ENCODE peak calls at places on chromosomes 11 and 22, in eight cellular contexts. Z is SK-N-SH, D is GM23338, F is HCT116, U is neural progenitor cell, P is GM23248, L is MM.1S, C is hepatocyte. J is an unnamed sample. For H3K4me1 and H3K27me3, the result is how much of the 10 kb centered on the place peaks cover.

GRCh38 chr11:110778351-110778750 is 66.1 kb upstream of the ARHGAP20 start:
- DNase-seq in D (no peak), F (no peak), Z (no peak), L (no peak), C (no peak), P (no peak), U (no peak), J (no peak)

GRCh38 chr22:32024791-32025190 is 18.3 kb upstream of the SLC5A1 start:
- DNase-seq in U (no peak), Z (no peak), C (peak), P (peak), D (no peak), F (no peak), L (no peak), J (peak)

GRCh38 chr11:111457731-111458368 is 54.3 kb downstream of the BTG4 start:
- DNase-seq in D (no peak), P (no peak), C (no peak), L (no peak), F (no peak), Z (peak), U (no peak), J (no peak)

GRCh38 chr22:40818192-40818746 is 877 bp downstream of the SLC25A17 start:
- DNase-seq in L (peak), Z (no peak), D (no peak), U (no peak), C (no peak), P (peak), F (no peak), J (peak)

GRCh38 chr11:123509737-123510578 is 79.9 kb downstream of the GRAMD1B start:
- DNase-seq in P (peak), F (no peak), L (no peak), Z (peak), C (peak), D (peak), U (peak), J (peak)

GRCh38 chr22:19720999-19721485 is 2.3 kb upstream of the GP1BB start:
- DNase-seq in L (no peak), Z (no peak), D (no peak), C (no peak), P (no peak), F (no peak), U (no peak), J (no peak)

GRCh38 chr11:21411597-21411996 is 742.2 kb downstream of the NELL1 start:
- DNase-seq in U (no peak), C (no peak), D (no peak), F (no peak), Z (no peak), P (no peak), L (no peak), J (no peak)

GRCh38 chr11:65487467-65488272 is 11.2 kb upstream of the MALAT1 start:
- DNase-seq in D (peak), U (peak), F (peak), C (peak), Z (peak), L (peak), P (peak), J (peak)

GRCh38 chr11:43825217-43825816 is 55.3 kb upstream of the ALKBH3 start:
- DNase-seq in C (peak), Z (peak), P (peak), D (peak), U (peak), L (no peak), F (peak), J (peak)

GRCh38 chr11:94793822-94794221 is 25.7 kb downstream of the AMOTL1 start:
- DNase-seq in U (no peak), P (peak), C (no peak), F (no peak), Z (no peak), D (no peak), L (no peak), J (peak)

GRCh38 chr22:27348634-27349033 is 452.9 kb downstream of the MN1 start:
- DNase-seq in F (no peak), Z (no peak), D (no peak), L (no peak), C (no peak), P (peak), U (no peak), J (no peak)

GRCh38 chr22:20606041-20606783 is 98.8 kb downstream of the MED15 start:
- DNase-seq in D (peak), L (peak), Z (peak), U (peak), C (peak), P (peak), F (peak), J (peak)

GRCh38 chr11:129894281-129895125 is 875 bp downstream of the NFRKB start:
- DNase-seq in P (peak), U (no peak), L (peak), Z (no peak), C (peak), D (no peak), F (no peak), J (peak)

GRCh38 chr22:41998361-41999261 is at the start of gene WBP2NL:
- DNase-seq in L (peak), U (no peak), C (no peak), P (peak), Z (peak), F (no peak), D (peak), J (peak)

GRCh38 chr11:70048279-70049024 is 29.7 kb upstream of the ANO1 start:
- DNase-seq in P (peak), F (peak), U (peak), D (peak), C (peak), Z (peak), L (no peak), J (peak)

GRCh38 chr11:31757245-31757835 is 53.8 kb downstream of the PAX6 start:
- DNase-seq in L (no peak), D (no peak), U (no peak), P (no peak), C (no peak), F (no peak), Z (no peak), J (no peak)

GRCh38 chr22:27580311-27580897 is 221.2 kb downstream of the MN1 start:
- DNase-seq in F (no peak), C (no peak), L (no peak), U (no peak), P (peak), Z (no peak), D (no peak), J (no peak)

GRCh38 chr11:59766542-59766941 is 11.4 kb downstream of the STX3 start:
- DNase-seq in P (no peak), F (no peak), U (peak), Z (no peak), C (peak), L (no peak), D (no peak), J (no peak)

GRCh38 chr22:26662160-26662559 is 4.8 kb downstream of the MIAT start:
- DNase-seq in C (no peak), U (no peak), F (no peak), P (no peak), Z (no peak), L (no peak), D (no peak), J (no peak)

GRCh38 chr11:75288846-75289760 is 48.5 kb downstream of the TPBGL start:
- DNase-seq in C (no peak), L (no peak), Z (no peak), P (peak), D (no peak), U (no peak), F (no peak), J (no peak)

GRCh38 chr11:5694642-5695041 is 5.1 kb downstream of the TRIM22 start:
- DNase-seq in D (no peak), C (no peak), Z (no peak), L (no peak), P (no peak), U (no peak), F (no peak), J (no peak)

GRCh38 chr11:19978668-19979518 is 181.4 kb downstream of the DBX1 start:
- DNase-seq in C (peak), Z (no peak), U (no peak), F (peak), L (no peak), D (no peak), P (peak), J (peak)

GRCh38 chr11:102279641-102280170 is 37.6 kb upstream of the BIRC3 start:
- DNase-seq in C (peak), P (peak), Z (no peak), U (no peak), L (peak), F (no peak), D (peak), J (peak)

GRCh38 chr22:23066200-23067022 is 3.9 kb upstream of the GNAZ start:
- DNase-seq in D (no peak), P (no peak), U (no peak), F (no peak), C (no peak), Z (no peak), L (no peak), J (no peak)

GRCh38 chr22:27310966-27311665 is 490.4 kb downstream of the MN1 start:
- DNase-seq in L (no peak), U (peak), P (no peak), F (no peak), D (peak), C (no peak), Z (no peak), J (no peak)

GRCh38 chr11:130480166-130480565 is 31.7 kb downstream of the ADAMTS15 start:
- DNase-seq in D (no peak), P (peak), U (no peak), F (no peak), C (no peak), Z (peak), L (no peak), J (no peak)

GRCh38 chr22:36369004-36369921 is 18.5 kb downstream of the MYH9 start:
- DNase-seq in L (no peak), U (no peak), P (peak), D (no peak), F (no peak), C (peak), Z (no peak), J (no peak)

GRCh38 chr11:105361651-105362050 is 222.1 kb upstream of the CARD18 start:
- DNase-seq in F (no peak), U (no peak), L (no peak), D (no peak), C (no peak), Z (no peak), P (no peak), J (peak)

GRCh38 chr11:8286886-8287285 is 23.2 kb upstream of the LMO1 start:
- DNase-seq in C (no peak), Z (no peak), F (no peak), P (no peak), U (peak), L (no peak), D (no peak), J (no peak)

GRCh38 chr11:84558085-84558905 is 1068.8 kb downstream of the DLG2 start:
- DNase-seq in C (peak), P (peak), L (peak), Z (peak), D (peak), F (peak), U (peak), J (peak)

GRCh38 chr11:119759324-119759723 is 30.3 kb upstream of the NECTIN1 start:
- DNase-seq in D (no peak), F (peak), U (no peak), Z (no peak), C (peak), L (no peak), P (peak), J (peak)

GRCh38 chr11:27532652-27533325 is 26.2 kb upstream of the LIN7C start:
- DNase-seq in D (no peak), P (peak), C (no peak), L (no peak), Z (no peak), F (no peak), U (no peak), J (no peak)

GRCh38 chr22:38138961-38139360 is 28.5 kb upstream of the BAIAP2L2 start:
- DNase-seq in F (no peak), Z (no peak), D (no peak), U (no peak), L (no peak), C (no peak), P (no peak), J (no peak)

GRCh38 chr11:48024635-48025071 is 44.3 kb downstream of the PTPRJ start:
- DNase-seq in D (no peak), L (no peak), Z (no peak), F (no peak), P (no peak), C (no peak), U (no peak), J (no peak)

GRCh38 chr11:133409799-133410198 is 122.5 kb downstream of the OPCML start:
- DNase-seq in U (no peak), F (no peak), L (no peak), P (no peak), D (no peak), C (no peak), Z (no peak), J (no peak)

DNA sequence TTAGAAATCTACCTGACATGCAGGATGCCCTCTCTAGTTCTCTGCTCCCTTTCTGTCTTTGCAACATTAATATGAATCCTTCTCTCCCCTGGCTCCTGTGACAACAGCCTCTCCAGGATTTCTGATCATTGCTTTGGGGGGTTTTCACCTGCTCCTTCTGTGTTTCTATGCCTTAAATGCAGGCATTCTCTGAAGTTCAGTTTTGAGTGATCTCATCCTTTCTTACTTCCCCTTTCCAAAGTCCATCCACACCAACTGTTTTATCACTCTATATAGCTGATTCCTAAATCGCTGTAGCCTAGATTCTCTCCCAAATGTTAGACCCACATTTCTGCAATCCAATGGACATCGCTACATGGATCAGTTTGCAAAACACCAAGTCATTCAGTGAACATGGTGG is 330.7 kb upstream of the NCAM1 start:
- DNase-seq in P (no peak), Z (no peak), C (no peak), D (no peak), F (no peak), L (no peak), U (no peak), J (no peak)
- H3K4me1 ChIP-seq in P (under half), Z (under half), C (under half), D (under half), F (under half), L (under half), U (under half), J (under half)

GRCh38 chr11:61771995-61772455 is 19.6 kb downstream of the MYRF start:
- DNase-seq in U (peak), L (no peak), F (no peak), P (no peak), D (peak), Z (peak), C (peak), J (no peak)
- TF ChIP-seq EZH2phosphoT487 in U (no peak), L (no peak), F (no peak), P (no peak), D (no peak), Z (no peak), C (no peak), J (no peak)

DNA sequence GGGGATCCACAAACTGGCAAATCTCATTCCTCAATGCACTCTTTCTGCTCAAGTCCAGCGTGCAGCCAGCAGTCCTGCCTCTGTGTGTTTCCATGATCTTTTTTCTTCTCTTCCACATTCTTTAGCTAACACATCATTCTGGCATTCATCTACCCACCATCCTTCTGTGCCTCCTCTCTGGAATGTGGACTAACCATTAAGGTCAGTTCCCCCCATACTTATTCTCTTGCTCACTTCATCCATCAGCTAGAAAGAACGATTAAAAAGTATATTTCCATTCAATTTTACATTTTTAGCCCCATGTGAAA is 7.8 kb downstream of the KIRREL3 start:
- DNase-seq in C (no peak), L (no peak), D (no peak), Z (no peak), P (peak), U (no peak), F (no peak), J (peak)
- H3K27me3 ChIP-seq in C (half or more), L (under half), D (under half), Z (under half), P (under half), U (under half), F (under half), J (under half)

DNA sequence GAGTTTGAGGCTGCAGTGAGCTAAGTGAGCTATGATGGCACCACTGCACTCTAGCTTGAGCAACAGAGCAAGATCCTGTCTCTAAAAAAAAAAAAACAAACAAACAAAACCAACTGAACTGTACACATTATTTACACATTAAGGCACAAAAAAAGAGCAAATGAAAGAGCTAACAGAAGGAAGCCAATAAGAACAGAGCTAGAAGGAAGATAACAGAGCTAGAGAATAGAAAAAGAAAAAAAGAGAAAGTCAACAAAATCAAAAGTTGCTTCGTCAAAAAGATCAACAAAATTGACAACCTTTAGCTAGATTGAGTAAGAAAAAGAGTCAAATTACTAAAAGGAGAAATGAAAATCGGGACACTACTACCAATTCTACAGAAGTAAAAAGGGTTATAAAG is 25.0 kb downstream of the GUCD1 start:
- DNase-seq in P (no peak), L (no peak), D (no peak), Z (no peak), F (no peak), U (no peak), C (no peak), J (no peak)
- H3K4me1 ChIP-seq in P (under half), L (under half), D (under half), Z (under half), F (under half), U (under half), C (under half), J (under half)

J was measured in PC-3.